ENCODE peak calls at places on chromosomes 16 and 17, in seven cellular contexts. G is heart right ventricle, H is smooth muscle cell of the brain vasculature, U is GM12864, V is sciatic nerve, S is NCI-H69, W is HCEC 1CT. R is an unnamed sample.

GRCh38 chr17:68353121-68353521 is 61.8 kb downstream of the ARSG start:
- DNase-seq in V (no peak), G (no peak), S (no peak), W (no peak), U (no peak), H (no peak), R (no peak)

GRCh38 chr17:73998246-73999220 is 204.9 kb upstream of the RPL38 start:
- DNase-seq in G (peak; percentile 33), H (no peak), W (no peak), S (peak; percentile 61), V (no peak), U (no peak), R (peak; percentile 87)

GRCh38 chr16:7211781-7212180 is 120.9 kb upstream of the RBFOX1 start:
- DNase-seq in U (no peak), S (no peak), V (no peak), W (no peak), G (no peak), H (no peak), R (no peak)

GRCh38 chr17:15303293-15303692 is 38.1 kb downstream of the TEKT3 start:
- DNase-seq in S (no peak), H (no peak), V (no peak), W (no peak), U (no peak), G (no peak), R (no peak)

GRCh38 chr16:47426806-47427205 is 34.1 kb downstream of the ITFG1 start:
- DNase-seq in W (no peak), H (no peak), V (no peak), G (no peak), S (no peak), U (no peak), R (no peak)

GRCh38 chr16:77869997-77870813 is 81.8 kb downstream of the VAT1L start:
- DNase-seq in G (peak; percentile 36), S (no peak), U (no peak), W (peak; percentile 9), H (no peak), V (no peak), R (peak; percentile 11)

GRCh38 chr16:48405907-48406306 is 20.7 kb upstream of the SIAH1 start:
- DNase-seq in U (no peak), V (no peak), W (no peak), S (no peak), G (no peak), H (no peak), R (no peak)

GRCh38 chr16:55212791-55213190 is 111.2 kb upstream of the IRX6 start:
- DNase-seq in H (no peak), S (no peak), G (no peak), U (no peak), V (no peak), W (no peak), R (no peak)

GRCh38 chr17:74435775-74436359 is 4.0 kb downstream of the GPRC5C start:
- DNase-seq in H (no peak), G (no peak), S (peak; percentile 14), U (no peak), W (no peak), V (no peak), R (no peak)

GRCh38 chr17:7460850-7461660 is 16.2 kb downstream of the CHRNB1 start:
- DNase-seq in W (no peak), U (no peak), V (no peak), G (no peak), S (no peak), H (no peak), R (no peak)

R was measured in NCI-H82.